ENCODE peak calls at places on chromosomes 2 and 18, in seven cellular contexts. K, P, J, Y, W, V and N are unnamed samples. For H3K4me1, the result is how much of the 10 kb centered on the place peaks cover.

GRCh38 chr18:9296233-9297006 is 38.2 kb upstream of the TWSG1 start:
- DNase-seq in W (no peak), J (peak), P (no peak), V (no peak), K (no peak), Y (no peak), N (no peak)

GRCh38 chr2:88452980-88453582 is 588 bp upstream of the FOXI3 start:
- DNase-seq in Y (no peak), K (peak), J (no peak), W (peak), V (no peak), P (peak), N (no peak)

GRCh38 chr2:126700073-126700581 is 44.2 kb downstream of the GYPC start:
- DNase-seq in P (no peak), K (peak), Y (no peak), W (no peak), V (no peak), J (peak), N (no peak)

GRCh38 chr18:78192044-78192443 is 787.6 kb upstream of the SALL3 start:
- DNase-seq in P (no peak), K (no peak), W (peak), Y (no peak), V (no peak), J (no peak), N (no peak)

GRCh38 chr2:196657332-196657731 is 17.8 kb downstream of the CCDC150 start:
- DNase-seq in Y (no peak), W (no peak), P (no peak), K (no peak), V (no peak), J (no peak), N (no peak)

GRCh38 chr2:38665854-38666577 is at the start of gene GALM:
- DNase-seq in P (peak), W (peak), Y (peak), K (peak), J (peak), V (peak), N (peak)

GRCh38 chr2:99728166-99728565 is 238.3 kb upstream of the REV1 start:
- DNase-seq in J (no peak), W (no peak), Y (no peak), V (no peak), P (no peak), K (no peak), N (no peak)

GRCh38 chr2:15733867-15734765 is 142.4 kb downstream of the DDX1 start:
- DNase-seq in J (peak), K (peak), Y (no peak), P (no peak), V (peak), W (no peak), N (no peak)

GRCh38 chr2:55763721-55764120 is 70.1 kb upstream of the PNPT1 start:
- DNase-seq in J (no peak), W (no peak), P (peak), V (no peak), K (peak), Y (no peak), N (no peak)

GRCh38 chr18:56807883-56808282 is 156.7 kb downstream of the WDR7 start:
- DNase-seq in V (no peak), P (no peak), K (no peak), J (no peak), Y (no peak), W (peak), N (no peak)

GRCh38 chr2:132256251-132256902 is 94.6 kb upstream of the ANKRD30BL start:
- DNase-seq in Y (no peak), P (no peak), K (no peak), V (no peak), J (no peak), W (no peak), N (no peak)

GRCh38 chr18:55337153-55337552 is 250.8 kb downstream of the TCF4 start:
- DNase-seq in K (no peak), Y (no peak), V (no peak), P (no peak), J (no peak), W (no peak), N (no peak)

GRCh38 chr2:238162171-238162515 is 3.4 kb downstream of the ERFE start:
- DNase-seq in V (no peak), J (no peak), K (no peak), Y (peak), W (no peak), P (no peak), N (no peak)

GRCh38 chr2:105865222-105865913 is 120.7 kb downstream of the NCK2 start:
- DNase-seq in K (peak), V (no peak), P (no peak), Y (no peak), J (peak), W (no peak), N (no peak)

GRCh38 chr18:40414155-40414754 is 1540.8 kb upstream of the PIK3C3 start:
- DNase-seq in W (no peak), Y (no peak), K (peak), P (no peak), J (peak), V (no peak), N (no peak)

GRCh38 chr2:36366491-36367120 is 11.0 kb downstream of the CRIM1 start:
- DNase-seq in Y (no peak), W (no peak), J (no peak), P (no peak), K (peak), V (no peak), N (no peak)

GRCh38 chr2:862356-862687 is 88.3 kb upstream of the SNTG2 start:
- DNase-seq in W (no peak), K (no peak), P (no peak), V (no peak), J (no peak), Y (no peak), N (no peak)

GRCh38 chr2:862723-863466 is 87.8 kb upstream of the SNTG2 start:
- DNase-seq in Y (no peak), W (no peak), J (no peak), K (no peak), V (no peak), P (no peak), N (no peak)

GRCh38 chr2:863732-864450 is 86.8 kb upstream of the SNTG2 start:
- DNase-seq in W (no peak), J (no peak), K (no peak), V (no peak), P (no peak), Y (no peak), N (no peak)

GRCh38 chr2:860259-860855 is 90.3 kb upstream of the SNTG2 start:
- DNase-seq in P (no peak), Y (no peak), K (no peak), J (no peak), V (no peak), W (no peak), N (no peak)

DNA sequence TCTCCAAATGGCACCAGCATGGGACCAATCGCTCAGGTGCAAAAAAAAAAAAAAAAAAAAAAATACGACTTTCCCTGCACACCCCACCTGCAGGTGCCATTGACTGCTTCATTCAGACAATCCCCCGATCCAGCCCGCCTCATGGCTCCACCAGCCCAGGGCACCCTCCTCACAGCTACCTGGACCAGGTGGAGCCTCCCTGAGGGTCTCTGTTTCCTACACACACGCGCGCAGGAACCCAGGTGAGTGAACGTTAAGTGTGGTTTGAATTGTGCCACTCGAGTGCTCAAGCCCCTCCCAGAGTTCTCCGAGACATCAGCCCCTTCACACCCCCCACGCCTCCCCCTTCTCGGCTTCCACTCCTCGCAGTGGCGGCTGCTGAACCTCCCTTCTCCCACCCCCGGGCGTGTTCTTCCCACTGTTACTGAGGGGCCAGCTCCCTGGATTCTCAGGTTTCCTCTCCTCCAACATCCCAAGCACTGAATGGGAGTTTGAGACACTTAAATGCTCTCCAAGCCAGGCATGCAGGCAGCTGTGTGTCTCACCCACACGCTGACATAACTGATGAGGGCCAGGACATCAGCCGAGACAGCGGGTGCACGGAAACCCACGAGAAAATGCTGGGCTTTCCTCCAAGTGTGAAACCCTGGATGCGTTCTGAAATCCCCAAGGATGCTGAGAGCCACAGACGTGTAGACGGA is 88.8 kb upstream of the SNTG2 start:
- DNase-seq in Y (no peak), P (no peak), V (no peak), J (no peak), W (no peak), K (no peak), N (no peak)
- H3K4me1 ChIP-seq in Y (under half), P (under half), V (under half), J (under half), W (under half), K (under half), N (under half)

GRCh38 chr2:26764906-26765305 is 822 bp downstream of the SLC35F6 start:
- DNase-seq in Y (no peak), W (no peak), J (no peak), K (no peak), V (no peak), P (no peak), N (no peak)
- H3K4me1 ChIP-seq in Y (half or more), W (under half), J (under half), K (under half), V (half or more), P (under half), N (under half)

DNA sequence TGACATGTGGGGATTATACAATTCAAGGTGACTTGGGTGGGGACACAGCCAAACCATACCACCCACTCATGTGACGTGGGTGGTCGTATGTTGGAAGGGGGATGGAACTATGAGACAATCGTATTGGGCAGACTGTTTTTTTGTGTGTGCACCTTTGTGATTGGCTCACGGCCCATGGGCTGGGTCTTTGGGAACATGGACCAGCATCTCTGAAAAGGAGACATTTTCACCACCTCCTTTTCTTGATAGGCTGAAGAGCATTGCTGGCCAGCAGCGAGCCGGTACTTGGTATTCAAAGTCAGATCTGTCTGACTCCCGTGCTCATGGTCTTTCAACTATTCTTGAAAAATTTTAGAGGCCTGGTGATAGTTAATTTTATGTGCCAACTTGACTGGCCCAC is 62.1 kb downstream of the DIPK1C start:
- DNase-seq in Y (no peak), P (no peak), W (no peak), J (no peak), V (no peak), K (no peak), N (no peak)
- H3K4me1 ChIP-seq in Y (under half), P (under half), W (under half), J (under half), V (under half), K (under half), N (under half)

GRCh38 chr2:102657770-102658169 is 38.4 kb downstream of the SLC9A2 start:
- DNase-seq in K (no peak), V (no peak), P (peak), W (no peak), Y (no peak), J (no peak), N (no peak)
- H3K4me1 ChIP-seq in K (under half), V (under half), P (under half), W (under half), Y (under half), J (under half), N (under half)

DNA sequence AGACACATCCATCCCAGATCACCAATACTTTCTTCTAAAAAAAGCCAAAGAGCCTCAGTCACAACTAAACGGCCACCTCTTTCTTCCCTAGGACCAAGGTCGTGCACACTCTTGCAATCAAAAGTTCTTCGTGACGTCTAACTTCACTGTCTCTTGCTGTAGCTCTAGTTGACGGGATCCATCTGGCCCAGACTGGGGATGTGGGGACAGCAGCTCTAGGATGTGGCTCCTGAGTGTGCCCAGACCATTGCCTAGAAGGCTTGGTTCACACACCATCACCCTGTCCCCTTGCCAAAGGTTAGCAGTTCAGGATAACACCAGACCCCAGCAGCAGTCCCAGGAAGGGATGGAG is 98.2 kb downstream of the TNS1 start:
- DNase-seq in P (no peak), W (no peak), J (no peak), Y (no peak), V (no peak), K (no peak), N (no peak)
- H3K4me1 ChIP-seq in P (under half), W (under half), J (under half), Y (half or more), V (half or more), K (under half), N (under half)

GRCh38 chr2:160489096-160489495 is 4.5 kb downstream of the RBMS1 start:
- DNase-seq in W (no peak), V (no peak), P (peak), J (peak), Y (no peak), K (no peak), N (no peak)
- H3K4me1 ChIP-seq in W (under half), V (under half), P (under half), J (under half), Y (half or more), K (under half), N (under half)

DNA sequence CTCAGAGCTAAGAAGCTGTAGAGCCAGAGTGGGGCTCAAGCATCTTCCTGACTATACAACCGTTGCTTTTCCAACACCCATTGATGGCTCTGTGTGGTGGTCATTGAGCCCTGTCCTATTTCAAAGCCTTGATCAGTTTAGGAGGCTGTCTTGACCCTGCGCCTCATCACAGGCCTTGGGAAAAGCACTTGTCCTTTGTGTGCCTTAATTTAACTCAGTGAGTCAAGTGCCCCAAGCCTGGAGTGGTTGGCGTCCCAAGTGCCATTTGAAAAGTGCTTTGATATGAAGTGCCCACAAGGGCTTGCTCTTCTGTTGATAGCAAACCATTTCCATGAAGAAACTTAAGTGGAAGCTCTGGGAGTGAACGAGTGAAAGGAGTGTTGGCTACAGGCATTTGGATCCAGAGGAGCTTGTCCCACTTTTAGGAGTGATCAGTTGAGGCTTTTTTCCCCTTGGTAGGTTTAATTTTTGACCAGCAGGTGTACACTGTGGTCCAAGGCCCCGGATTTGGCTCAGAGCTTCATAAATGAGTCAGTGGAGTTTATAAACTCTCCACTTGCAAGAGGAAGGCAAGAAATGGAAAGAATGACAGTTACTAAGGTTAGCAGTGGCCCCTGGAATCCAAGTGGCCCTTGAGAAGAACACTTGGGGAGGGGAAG is 50.3 kb downstream of the ACTR2 start:
- DNase-seq in W (peak), Y (no peak), J (peak), P (no peak), V (no peak), K (peak), N (no peak)
- H3K4me1 ChIP-seq in W (under half), Y (half or more), J (under half), P (under half), V (under half), K (under half), N (under half)

DNA sequence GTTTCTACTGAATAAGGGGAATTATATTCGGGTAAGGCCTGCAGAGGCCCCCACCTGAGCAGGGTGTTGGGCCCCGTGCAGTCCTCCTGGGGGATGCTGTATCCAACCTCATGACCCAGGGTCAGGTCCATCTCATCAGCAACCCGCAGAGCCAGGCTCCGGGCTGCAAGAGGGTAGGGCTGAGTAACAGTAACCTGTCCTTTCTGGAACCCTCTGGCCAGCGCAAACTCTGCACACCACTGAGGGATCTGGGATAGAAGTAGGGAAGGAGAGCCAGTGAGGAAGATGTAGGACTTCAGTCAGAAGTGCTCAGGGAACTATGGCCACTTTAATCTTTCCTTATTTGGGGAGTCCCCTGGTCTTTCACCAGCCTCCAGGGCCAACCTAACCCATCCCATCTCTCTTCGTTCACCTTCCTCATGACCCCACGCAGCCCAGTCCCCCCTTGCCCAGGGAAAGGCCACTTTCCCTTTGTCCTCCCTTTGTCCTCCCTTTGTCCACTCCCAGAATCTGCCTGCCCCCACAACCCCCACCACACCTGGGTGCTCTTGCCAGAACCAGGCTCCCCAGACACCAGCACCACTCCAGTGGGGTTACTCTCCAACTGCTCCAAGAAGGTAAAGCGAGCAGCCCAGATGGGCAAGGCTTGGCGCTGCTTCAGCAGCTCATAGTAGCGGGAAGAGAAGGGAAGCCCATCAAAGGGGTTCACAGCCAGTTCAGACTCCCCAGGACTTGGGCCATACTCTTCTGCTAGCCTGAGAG is 895 bp downstream of the DQX1 start:
- DNase-seq in Y (no peak), P (no peak), W (no peak), J (no peak), V (no peak), K (no peak), N (no peak)
- H3K4me1 ChIP-seq in Y (under half), P (under half), W (under half), J (under half), V (under half), K (under half), N (under half)

GRCh38 chr2:109316091-109316490 is 187.1 kb downstream of the SH3RF3 start:
- DNase-seq in J (no peak), W (no peak), Y (no peak), K (no peak), V (no peak), P (no peak), N (no peak)
- H3K4me1 ChIP-seq in J (under half), W (under half), Y (under half), K (under half), V (under half), P (under half), N (under half)

GRCh38 chr18:74289137-74289536 is 2.6 kb downstream of the CYB5A start:
- DNase-seq in W (no peak), V (no peak), P (no peak), J (peak), K (peak), Y (no peak), N (no peak)

GRCh38 chr18:74290831-74291770 is 662 bp downstream of the CYB5A start:
- DNase-seq in J (no peak), P (peak), W (peak), K (no peak), V (peak), Y (peak), N (no peak)

GRCh38 chr18:74288730-74289129 is 3.0 kb downstream of the CYB5A start:
- DNase-seq in J (no peak), V (no peak), W (no peak), K (peak), P (no peak), Y (no peak), N (no peak)

GRCh38 chr18:74291771-74292540 is at the start of gene CYB5A:
- DNase-seq in Y (peak), W (peak), P (peak), J (peak), V (peak), K (peak), N (peak)

DNA sequence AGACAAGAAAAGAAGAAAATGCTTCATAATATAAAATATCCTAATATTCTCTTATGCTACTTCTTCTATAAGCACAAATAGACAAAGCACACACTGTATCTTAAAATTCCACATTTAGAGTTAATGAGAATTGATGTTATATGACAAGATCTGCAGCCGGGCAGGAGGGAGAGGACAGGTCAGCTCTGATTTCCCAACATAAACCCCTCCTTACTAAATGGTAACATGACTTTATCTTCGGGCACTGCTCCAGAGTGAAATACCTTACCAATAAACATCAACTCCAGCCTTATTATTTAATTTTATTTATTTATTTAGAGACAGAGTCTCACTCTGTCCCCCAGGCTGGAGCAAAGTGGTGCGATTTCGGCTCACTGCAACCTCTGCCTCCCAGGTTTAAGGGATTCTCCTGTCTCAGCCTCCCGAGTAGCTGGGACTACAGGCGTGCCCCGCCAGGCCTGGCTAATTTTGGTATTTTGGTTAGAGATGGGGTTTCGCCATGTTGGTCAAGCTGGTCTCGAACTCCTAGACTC is 1.8 kb downstream of the CYB5A start:
- DNase-seq in V (no peak), K (no peak), J (no peak), W (no peak), Y (no peak), P (no peak), N (no peak)
- H3K4me1 ChIP-seq in V (half or more), K (under half), J (under half), W (under half), Y (half or more), P (under half), N (under half)